ENCODE peak calls at places on chromosome 21, in eight cellular contexts. T, O, Y, U, N, X, I and C are unnamed samples.

GRCh38 chr21:16070207-16070651 is 340.4 kb downstream of the USP25 start:
- DNase-seq in T (no peak), O (no peak), Y (no peak), U (no peak), N (no peak), X (no peak), I (no peak), C (no peak)

GRCh38 chr21:27700974-27701614 is 734.2 kb upstream of the ADAMTS5 start:
- DNase-seq in T (peak; percentile 91), O (no peak), Y (peak; percentile 88), U (peak; percentile 88), N (peak; percentile 88), X (no peak), I (no peak), C (peak; percentile 91)

GRCh38 chr21:31124005-31124404 is 85.7 kb upstream of the KRTAP19-8 start:
- DNase-seq in T (peak; percentile 32), O (no peak), Y (no peak), U (no peak), N (no peak), X (no peak), I (no peak), C (no peak)

GRCh38 chr21:31132574-31133242 is 94.4 kb upstream of the KRTAP19-8 start:
- DNase-seq in T (no peak), O (no peak), Y (no peak), U (no peak), N (no peak), X (no peak), I (no peak), C (no peak)

GRCh38 chr21:34890724-34891609 is 158.1 kb downstream of the RUNX1 start:
- DNase-seq in T (no peak), O (no peak), Y (no peak), U (peak; percentile 55), N (no peak), X (no peak), I (no peak), C (peak; percentile 75)

GRCh38 chr21:38525454-38525853 is 27.2 kb upstream of the ERG start:
- DNase-seq in T (no peak), O (no peak), Y (no peak), U (no peak), N (no peak), X (no peak), I (no peak), C (no peak)

GRCh38 chr21:30831194-30831765 is 1.7 kb upstream of the KRTAP7-1 start:
- DNase-seq in T (peak; percentile 21), O (peak; percentile 3), Y (no peak), U (no peak), N (no peak), X (no peak), I (peak; percentile 5), C (no peak)

GRCh38 chr21:15183712-15184353 is 119.0 kb upstream of the NRIP1 start:
- DNase-seq in T (no peak), O (no peak), Y (no peak), U (no peak), N (no peak), X (no peak), I (no peak), C (no peak)

GRCh38 chr21:41828884-41829360 is 50.2 kb downstream of the PRDM15 start:
- DNase-seq in T (no peak), O (no peak), Y (no peak), U (no peak), N (no peak), X (no peak), I (no peak), C (no peak)

GRCh38 chr21:25689226-25689625 is 45.5 kb downstream of the ATP5PF start:
- DNase-seq in T (no peak), O (no peak), Y (no peak), U (no peak), N (no peak), X (no peak), I (no peak), C (no peak)

DNA sequence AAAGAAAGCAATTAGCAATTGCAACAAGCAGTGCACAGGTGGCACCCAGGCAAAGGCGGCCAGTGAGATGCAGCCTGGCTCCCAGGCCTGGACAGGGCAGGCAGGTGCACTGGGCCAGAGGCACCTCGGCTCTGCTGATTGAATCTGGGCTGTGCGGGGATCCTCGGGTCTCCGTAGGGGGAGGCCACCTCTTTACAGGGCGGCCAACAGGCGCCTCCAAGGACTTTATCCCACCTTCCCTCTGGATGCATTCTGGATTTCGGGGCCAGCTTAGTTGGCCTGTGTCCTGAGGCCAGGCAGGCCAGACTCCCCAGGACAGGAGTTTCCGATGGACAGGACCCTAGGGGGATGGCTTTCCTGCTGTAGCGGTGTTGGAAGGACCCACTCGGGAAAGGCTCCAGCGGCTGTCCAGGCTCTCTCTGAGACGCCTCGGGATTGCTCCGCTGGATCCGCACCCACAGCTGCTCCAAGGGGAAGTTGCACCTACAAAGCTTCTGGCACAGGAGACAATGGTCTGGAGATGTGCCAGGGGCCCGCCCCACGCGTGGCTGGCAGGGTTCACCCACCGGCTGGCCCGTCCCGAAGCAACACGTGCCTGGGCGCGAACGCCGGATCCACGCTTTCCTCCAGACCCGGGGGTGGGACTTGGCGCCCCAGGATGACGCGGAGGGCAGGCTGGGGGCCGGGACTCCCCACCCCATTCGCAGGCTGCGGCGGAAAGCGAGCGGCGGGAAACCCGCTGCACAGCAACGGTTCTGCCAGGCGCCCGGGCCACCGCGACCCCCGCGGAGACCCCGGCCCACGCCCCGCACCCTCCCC is 810 bp downstream of the SLC19A1 start:
- DNase-seq in T (peak; percentile 81), O (peak; percentile 31), Y (peak; percentile 72), U (peak; percentile 82), N (peak; percentile 57), X (no peak), I (peak; percentile 99), C (peak; percentile 90)
- TF ChIP-seq POLR2A in T (no peak), O (no peak), Y (no peak), U (no peak), N (no peak), X (no peak), I (peak; percentile 43), C (no peak)

DNA sequence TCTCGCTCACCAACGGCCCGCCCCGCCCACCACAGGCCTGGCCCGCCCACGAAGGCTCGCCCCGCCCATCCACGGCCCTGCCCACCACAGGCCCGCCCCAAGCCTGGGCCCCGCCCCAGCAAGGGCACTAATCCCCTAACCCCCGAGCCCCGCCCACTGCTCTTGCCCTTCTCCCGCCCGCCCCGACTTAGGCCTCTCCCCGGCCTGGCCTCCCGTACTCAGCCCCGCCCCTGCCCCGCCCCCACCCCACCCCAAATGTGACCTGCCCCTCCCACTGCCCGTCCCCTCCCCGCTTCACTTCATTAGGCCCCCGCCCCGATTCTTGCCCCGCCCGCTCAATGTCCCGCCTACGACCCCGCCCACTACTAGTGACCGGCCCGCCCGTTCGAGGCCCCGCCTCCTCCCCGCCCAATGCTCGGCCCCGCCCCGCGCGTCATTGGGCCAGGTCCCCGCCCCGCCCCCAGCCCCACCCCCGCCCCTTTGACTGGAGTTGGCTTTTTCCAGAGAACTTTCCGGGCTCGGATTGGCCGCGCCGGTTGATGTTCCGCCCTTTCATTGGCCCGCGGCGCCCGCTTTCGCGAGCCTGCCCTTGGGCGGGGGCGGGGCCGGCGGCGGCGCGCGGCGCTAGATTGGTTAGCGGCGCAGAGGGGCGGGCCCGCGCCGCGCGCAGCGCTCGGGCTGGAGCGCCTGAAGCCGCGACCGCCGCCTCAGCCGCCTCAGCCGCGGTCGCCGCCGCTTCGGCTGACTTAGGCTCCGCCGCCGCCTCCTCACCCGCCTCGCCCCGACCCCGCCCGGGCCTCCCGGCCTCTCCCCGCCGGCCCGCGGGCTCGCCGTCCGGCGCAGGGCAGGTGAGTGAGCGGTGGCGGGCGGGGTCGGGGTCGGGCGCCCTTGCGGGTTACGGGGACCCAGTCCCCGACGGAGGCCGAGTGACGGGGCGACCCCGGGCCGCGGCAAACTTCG is at the start of gene PCBP3:
- DNase-seq in T (peak; percentile 98), O (peak; percentile 61), Y (peak; percentile 88), U (peak; percentile 96), N (peak; percentile 97), X (peak; percentile 90), I (peak; percentile 67), C (peak; percentile 99)
- TF ChIP-seq POLR2A in T (peak; percentile 85), O (no peak), Y (peak; percentile 29), U (no peak), N (peak; percentile 45), X (peak; percentile 64), I (peak; percentile 47), C (no peak)

GRCh38 chr21:29318354-29318753 is 19.6 kb downstream of the BACH1 start:
- DNase-seq in T (no peak), O (no peak), Y (no peak), U (no peak), N (no peak), X (no peak), I (no peak), C (no peak)
- TF ChIP-seq POLR2A in T (no peak), O (no peak), Y (no peak), U (no peak), N (no peak), X (no peak), I (no peak), C (no peak)

GRCh38 chr21:46322351-46323226 is 1.1 kb downstream of the C21orf58 start:
- DNase-seq in T (peak; percentile 33), O (no peak), Y (no peak), U (peak; percentile 46), N (no peak), X (no peak), I (no peak), C (no peak)
- TF ChIP-seq POLR2A in T (no peak), O (no peak), Y (no peak), U (no peak), N (no peak), X (no peak), I (no peak), C (no peak)

DNA sequence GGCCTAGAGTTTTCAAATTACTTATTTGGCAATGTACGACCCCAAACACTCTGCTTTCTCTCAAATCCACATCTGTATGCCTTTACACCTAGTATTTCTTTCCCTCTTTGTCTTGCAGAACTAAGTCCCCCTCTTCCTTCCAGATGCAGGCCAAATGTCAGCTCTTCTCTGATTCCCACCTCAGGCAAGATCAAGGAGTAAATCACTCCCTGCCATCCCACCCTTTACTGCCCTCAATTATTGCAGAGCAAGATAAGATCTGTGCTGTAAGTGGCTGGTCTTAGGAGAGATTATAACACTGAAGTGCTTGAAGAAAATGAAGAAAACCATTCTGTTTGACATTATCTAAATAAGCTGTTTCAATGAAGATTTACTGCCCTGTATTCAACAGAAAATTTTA is 429.8 kb upstream of the CXADR start:
- DNase-seq in T (no peak), O (no peak), Y (no peak), U (no peak), N (no peak), X (no peak), I (no peak), C (no peak)
- TF ChIP-seq POLR2A in T (no peak), O (no peak), Y (no peak), U (no peak), N (no peak), X (no peak), I (no peak), C (no peak)